ENCODE peak calls at places on chromosomes 1 and 21, in five cellular contexts. One of them, this sample, is unnamed.

GRCh38 chr1:178501705-178502329 is 5.1 kb upstream of the CLEC20A start:
- DNase-seq in H1: peak
- DNase-seq in mesenchymal stem cell: peak
- DNase-seq in IMR-90: peak
- DNase-seq in trophoblast cell: peak
- DNase-seq in this sample: peak

GRCh38 chr21:45680215-45680614 is 36.7 kb downstream of the PCBP3 start:
- DNase-seq in IMR-90: no peak
- DNase-seq in mesenchymal stem cell: no peak
- DNase-seq in trophoblast cell: no peak
- DNase-seq in H1: no peak
- DNase-seq in this sample: no peak

GRCh38 chr1:119367332-119368124 is 1.1 kb upstream of the HAO2 start:
- DNase-seq in mesenchymal stem cell: peak
- DNase-seq in IMR-90: peak
- DNase-seq in H1: no peak
- DNase-seq in trophoblast cell: peak
- DNase-seq in this sample: peak

GRCh38 chr1:19169642-19170041 is 40.4 kb downstream of the UBR4 start:
- DNase-seq in trophoblast cell: no peak
- DNase-seq in IMR-90: peak
- DNase-seq in mesenchymal stem cell: peak
- DNase-seq in H1: no peak
- DNase-seq in this sample: no peak

GRCh38 chr1:234188454-234188792 is 184.8 kb upstream of the COA6 start:
- DNase-seq in trophoblast cell: no peak
- DNase-seq in mesenchymal stem cell: no peak
- DNase-seq in H1: peak
- DNase-seq in IMR-90: no peak
- DNase-seq in this sample: peak

GRCh38 chr1:162847839-162848453 is 13.0 kb downstream of the CCDC190 start:
- DNase-seq in H1: peak
- DNase-seq in mesenchymal stem cell: peak
- DNase-seq in trophoblast cell: peak
- DNase-seq in IMR-90: peak
- DNase-seq in this sample: peak

GRCh38 chr1:57572016-57572415 is 148.2 kb upstream of the DAB1 start:
- DNase-seq in trophoblast cell: no peak
- DNase-seq in mesenchymal stem cell: no peak
- DNase-seq in IMR-90: no peak
- DNase-seq in H1: no peak
- DNase-seq in this sample: no peak

GRCh38 chr1:101025680-101026393 is at the start of gene DPH5:
- DNase-seq in IMR-90: peak
- DNase-seq in mesenchymal stem cell: peak
- DNase-seq in H1: peak
- DNase-seq in trophoblast cell: peak
- DNase-seq in this sample: peak

GRCh38 chr1:160651428-160652064 is 4.7 kb upstream of the SLAMF1 start:
- DNase-seq in IMR-90: no peak
- DNase-seq in H1: no peak
- DNase-seq in trophoblast cell: no peak
- DNase-seq in mesenchymal stem cell: no peak
- DNase-seq in this sample: no peak

GRCh38 chr21:39788383-39788782 is 43.4 kb downstream of the IGSF5 start:
- DNase-seq in trophoblast cell: peak
- DNase-seq in IMR-90: peak
- DNase-seq in H1: peak
- DNase-seq in mesenchymal stem cell: peak
- DNase-seq in this sample: peak

GRCh38 chr1:164602142-164602429 is 43.1 kb downstream of the PBX1 start:
- DNase-seq in trophoblast cell: peak
- DNase-seq in mesenchymal stem cell: no peak
- DNase-seq in H1: no peak
- DNase-seq in IMR-90: no peak
- DNase-seq in this sample: no peak

GRCh38 chr1:153443486-153443885 is 17.0 kb downstream of the S100A7 start:
- DNase-seq in trophoblast cell: no peak
- DNase-seq in H1: no peak
- DNase-seq in IMR-90: no peak
- DNase-seq in mesenchymal stem cell: no peak
- DNase-seq in this sample: no peak

GRCh38 chr1:41874903-41875411 is 43.8 kb downstream of the HIVEP3 start:
- DNase-seq in IMR-90: no peak
- DNase-seq in mesenchymal stem cell: no peak
- DNase-seq in H1: no peak
- DNase-seq in trophoblast cell: no peak
- DNase-seq in this sample: no peak

GRCh38 chr1:230573647-230574046 is 68.6 kb upstream of the COG2 start:
- DNase-seq in trophoblast cell: no peak
- DNase-seq in H1: no peak
- DNase-seq in mesenchymal stem cell: no peak
- DNase-seq in IMR-90: no peak
- DNase-seq in this sample: no peak

GRCh38 chr1:87880747-87881133 is 552.1 kb downstream of the LMO4 start:
- DNase-seq in mesenchymal stem cell: no peak
- DNase-seq in H1: no peak
- DNase-seq in IMR-90: peak
- DNase-seq in trophoblast cell: no peak
- DNase-seq in this sample: no peak

GRCh38 chr1:157472302-157472701 is 80.0 kb downstream of the FCRL5 start:
- DNase-seq in IMR-90: no peak
- DNase-seq in trophoblast cell: no peak
- DNase-seq in mesenchymal stem cell: no peak
- DNase-seq in H1: no peak
- DNase-seq in this sample: no peak

GRCh38 chr1:93552751-93553455 is 105.0 kb downstream of the FNBP1L start:
- DNase-seq in trophoblast cell: peak
- DNase-seq in mesenchymal stem cell: peak
- DNase-seq in IMR-90: peak
- DNase-seq in H1: no peak
- DNase-seq in this sample: no peak

GRCh38 chr1:93617670-93618488 is 63.8 kb downstream of the BCAR3 start:
- DNase-seq in trophoblast cell: no peak
- DNase-seq in mesenchymal stem cell: no peak
- DNase-seq in IMR-90: no peak
- DNase-seq in H1: no peak
- DNase-seq in this sample: no peak

GRCh38 chr1:157969693-157970485 is 23.6 kb upstream of the KIRREL1 start:
- DNase-seq in H1: peak
- DNase-seq in trophoblast cell: peak
- DNase-seq in IMR-90: peak
- DNase-seq in mesenchymal stem cell: peak
- DNase-seq in this sample: peak

GRCh38 chr1:28062806-28063205 is 25.6 kb downstream of the EYA3 start:
- DNase-seq in H1: no peak
- DNase-seq in trophoblast cell: peak
- DNase-seq in mesenchymal stem cell: peak
- DNase-seq in IMR-90: no peak
- DNase-seq in this sample: no peak

GRCh38 chr1:149896589-149896988 is 2.8 kb upstream of the BOLA1 start:
- DNase-seq in IMR-90: no peak
- DNase-seq in trophoblast cell: no peak
- DNase-seq in H1: no peak
- DNase-seq in mesenchymal stem cell: no peak
- DNase-seq in this sample: no peak

GRCh38 chr1:149903836-149904491 is 4.6 kb downstream of the BOLA1 start:
- DNase-seq in H1: no peak
- DNase-seq in trophoblast cell: no peak
- DNase-seq in mesenchymal stem cell: no peak
- DNase-seq in IMR-90: no peak
- DNase-seq in this sample: no peak

GRCh38 chr1:149899460-149900284 is at the start of gene BOLA1:
- DNase-seq in H1: peak
- DNase-seq in trophoblast cell: peak
- DNase-seq in mesenchymal stem cell: peak
- DNase-seq in IMR-90: peak
- DNase-seq in this sample: peak
- H4K91ac ChIP-seq in H1: peak
- H4K91ac ChIP-seq in trophoblast cell: peak
- H4K91ac ChIP-seq in mesenchymal stem cell: peak
- H4K91ac ChIP-seq in IMR-90: peak
- H4K91ac ChIP-seq in this sample: peak

GRCh38 chr1:92084651-92085050 is 4.5 kb downstream of the BTBD8 start:
- DNase-seq in H1: no peak
- DNase-seq in trophoblast cell: no peak
- DNase-seq in mesenchymal stem cell: no peak
- DNase-seq in IMR-90: no peak
- DNase-seq in this sample: no peak

GRCh38 chr1:92081031-92081430 is 886 bp downstream of the BTBD8 start:
- DNase-seq in H1: no peak
- DNase-seq in IMR-90: no peak
- DNase-seq in trophoblast cell: no peak
- DNase-seq in mesenchymal stem cell: no peak
- DNase-seq in this sample: no peak

GRCh38 chr1:92079441-92079840 is 704 bp upstream of the BTBD8 start:
- DNase-seq in H1: no peak
- DNase-seq in IMR-90: no peak
- DNase-seq in trophoblast cell: no peak
- DNase-seq in mesenchymal stem cell: no peak
- DNase-seq in this sample: no peak

GRCh38 chr1:92076363-92076762 is 1.2 kb upstream of the SETSIP start:
- DNase-seq in H1: no peak
- DNase-seq in trophoblast cell: no peak
- DNase-seq in IMR-90: no peak
- DNase-seq in mesenchymal stem cell: no peak
- DNase-seq in this sample: no peak

GRCh38 chr1:92080128-92080985 is at the start of gene BTBD8:
- DNase-seq in IMR-90: peak
- DNase-seq in mesenchymal stem cell: peak
- DNase-seq in trophoblast cell: peak
- DNase-seq in H1: peak
- DNase-seq in this sample: peak
- H3K4me3 ChIP-seq in IMR-90: peak
- H3K4me3 ChIP-seq in mesenchymal stem cell: peak
- H3K4me3 ChIP-seq in trophoblast cell: peak
- H3K4me3 ChIP-seq in H1: peak
- H3K4me3 ChIP-seq in this sample: peak

DNA sequence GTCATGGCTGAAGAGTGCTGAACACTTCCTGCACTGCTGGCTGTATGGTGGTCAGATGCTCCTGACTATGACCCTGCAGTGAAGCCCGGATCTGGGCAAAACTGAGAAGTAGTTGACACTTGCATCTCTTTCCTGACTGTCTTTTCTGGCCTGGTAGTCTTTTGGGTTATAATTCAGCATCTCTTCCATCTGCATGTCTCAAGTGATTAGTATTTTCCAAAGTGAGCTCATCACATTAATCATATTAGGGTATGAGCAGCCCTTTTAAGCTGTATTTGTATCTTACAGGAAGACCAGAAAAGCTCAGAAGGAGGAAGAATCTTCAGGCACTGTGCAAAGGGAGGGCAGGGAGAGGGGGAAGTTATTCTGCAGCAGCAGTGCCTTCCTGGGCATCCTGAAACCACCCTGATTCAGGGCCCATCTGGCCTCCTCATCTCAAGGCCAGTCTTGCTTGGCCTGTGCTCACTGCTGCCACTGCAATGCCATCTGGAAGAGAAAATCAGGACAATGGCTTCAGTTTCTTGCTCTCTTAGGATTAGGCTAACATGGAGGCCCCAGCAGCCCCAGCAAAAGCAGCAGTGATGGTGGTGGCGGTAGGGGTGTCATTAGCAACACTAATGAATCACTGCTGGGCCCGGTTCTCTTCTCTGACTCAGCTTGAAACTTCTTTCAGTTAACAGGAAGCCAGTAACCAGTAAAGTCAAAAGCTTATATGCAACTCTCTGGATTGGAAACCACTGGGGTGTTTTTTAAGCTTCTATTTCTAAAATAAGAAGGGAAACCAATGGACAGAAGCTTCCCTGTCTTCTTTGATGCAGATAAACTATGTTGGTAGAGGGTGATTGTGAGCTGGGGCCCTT is 63.3 kb upstream of the WDR26 start:
- DNase-seq in trophoblast cell: peak
- DNase-seq in H1: no peak
- DNase-seq in IMR-90: peak
- DNase-seq in mesenchymal stem cell: peak
- DNase-seq in this sample: no peak
- H4K91ac ChIP-seq in trophoblast cell: peak
- H4K91ac ChIP-seq in H1: peak
- H4K91ac ChIP-seq in IMR-90: peak
- H4K91ac ChIP-seq in mesenchymal stem cell: peak
- H4K91ac ChIP-seq in this sample: no peak

GRCh38 chr1:167933779-167934178 is 2.7 kb upstream of the DCAF6 start:
- DNase-seq in H1: no peak
- DNase-seq in trophoblast cell: peak
- DNase-seq in IMR-90: no peak
- DNase-seq in mesenchymal stem cell: no peak
- DNase-seq in this sample: no peak
- H3K4me3 ChIP-seq in H1: no peak
- H3K4me3 ChIP-seq in trophoblast cell: no peak
- H3K4me3 ChIP-seq in IMR-90: no peak
- H3K4me3 ChIP-seq in mesenchymal stem cell: no peak
- H3K4me3 ChIP-seq in this sample: no peak

GRCh38 chr1:44630116-44630515 is 44.2 kb downstream of the TMEM53 start:
- DNase-seq in trophoblast cell: no peak
- DNase-seq in IMR-90: peak
- DNase-seq in H1: no peak
- DNase-seq in mesenchymal stem cell: peak
- DNase-seq in this sample: no peak

GRCh38 chr1:44628962-44629756 is 45.1 kb downstream of the TMEM53 start:
- DNase-seq in mesenchymal stem cell: peak
- DNase-seq in trophoblast cell: no peak
- DNase-seq in H1: no peak
- DNase-seq in IMR-90: peak
- DNase-seq in this sample: no peak

GRCh38 chr1:44632511-44633072 is 41.7 kb downstream of the TMEM53 start:
- DNase-seq in mesenchymal stem cell: peak
- DNase-seq in trophoblast cell: no peak
- DNase-seq in H1: no peak
- DNase-seq in IMR-90: peak
- DNase-seq in this sample: no peak

GRCh38 chr1:44631647-44632510 is 42.4 kb downstream of the TMEM53 start:
- DNase-seq in IMR-90: peak
- DNase-seq in H1: peak
- DNase-seq in trophoblast cell: peak
- DNase-seq in mesenchymal stem cell: peak
- DNase-seq in this sample: peak

GRCh38 chr1:44631333-44631646 is 43.0 kb downstream of the TMEM53 start:
- DNase-seq in trophoblast cell: no peak
- DNase-seq in IMR-90: no peak
- DNase-seq in mesenchymal stem cell: no peak
- DNase-seq in H1: no peak
- DNase-seq in this sample: no peak
- H4K91ac ChIP-seq in trophoblast cell: peak
- H4K91ac ChIP-seq in IMR-90: peak
- H4K91ac ChIP-seq in mesenchymal stem cell: peak
- H4K91ac ChIP-seq in H1: peak
- H4K91ac ChIP-seq in this sample: peak

GRCh38 chr1:171985639-171986038 is 144.3 kb downstream of the DNM3 start:
- DNase-seq in trophoblast cell: peak
- DNase-seq in mesenchymal stem cell: peak
- DNase-seq in IMR-90: no peak
- DNase-seq in H1: no peak
- DNase-seq in this sample: no peak
- H3K4me3 ChIP-seq in trophoblast cell: no peak
- H3K4me3 ChIP-seq in mesenchymal stem cell: no peak
- H3K4me3 ChIP-seq in IMR-90: no peak
- H3K4me3 ChIP-seq in H1: no peak
- H3K4me3 ChIP-seq in this sample: no peak